ENCODE peak calls at places on chromosome 18, in ten cellular contexts. H, C, V, P, Y, Z, K, J, R and S are unnamed samples.

GRCh38 chr18:23982154-23983071 is 32.1 kb upstream of the TTC39C start:
- DNase-seq in H (peak; percentile 70), C (no peak), V (peak; percentile 60), P (peak; percentile 86), Y (peak; percentile 85), Z (peak; percentile 58), K (peak; percentile 32), J (no peak), R (peak; percentile 30), S (peak; percentile 41)

GRCh38 chr18:13120255-13120654 is 98.3 kb upstream of the LDLRAD4 start:
- DNase-seq in H (no peak), C (no peak), V (no peak), P (no peak), Y (no peak), Z (no peak), K (no peak), J (no peak), R (no peak), S (no peak)

GRCh38 chr18:63987743-63988142 is 17.9 kb downstream of the SERPINB8 start:
- DNase-seq in H (no peak), C (no peak), V (no peak), P (no peak), Y (no peak), Z (no peak), K (no peak), J (no peak), R (no peak), S (no peak)

GRCh38 chr18:52435301-52435700 is 95.3 kb downstream of the DCC start:
- DNase-seq in H (no peak), C (no peak), V (no peak), P (no peak), Y (no peak), Z (no peak), K (no peak), J (no peak), R (peak; percentile 70), S (no peak)

GRCh38 chr18:35511428-35511827 is 13.7 kb upstream of the INO80C start:
- DNase-seq in H (no peak), C (peak; percentile 37), V (no peak), P (no peak), Y (no peak), Z (no peak), K (no peak), J (no peak), R (no peak), S (no peak)

GRCh38 chr18:74139888-74140287 is 7.7 kb downstream of the FBXO15 start:
- DNase-seq in H (no peak), C (no peak), V (peak; percentile 63), P (no peak), Y (no peak), Z (no peak), K (no peak), J (no peak), R (no peak), S (peak; percentile 76)

GRCh38 chr18:45285251-45285650 is 330.0 kb upstream of the SLC14A2 start:
- DNase-seq in H (no peak), C (no peak), V (no peak), P (no peak), Y (no peak), Z (no peak), K (no peak), J (no peak), R (no peak), S (no peak)

GRCh38 chr18:3603460-3604259 is 153.7 kb downstream of the TGIF1 start:
- DNase-seq in H (no peak), C (peak; percentile 2), V (peak; percentile 96), P (no peak), Y (peak; percentile 71), Z (no peak), K (peak; percentile 96), J (no peak), R (peak; percentile 91), S (no peak)

GRCh38 chr18:47287911-47288635 is 36.6 kb upstream of the SKOR2 start:
- DNase-seq in H (no peak), C (no peak), V (no peak), P (no peak), Y (no peak), Z (no peak), K (no peak), J (no peak), R (no peak), S (no peak)

GRCh38 chr18:5582849-5583667 is 39.3 kb upstream of the EPB41L3 start:
- DNase-seq in H (no peak), C (no peak), V (no peak), P (no peak), Y (no peak), Z (no peak), K (peak; percentile 90), J (no peak), R (no peak), S (no peak)

GRCh38 chr18:34511435-34511834 is 198.7 kb upstream of the DTNA start:
- DNase-seq in H (no peak), C (no peak), V (no peak), P (no peak), Y (no peak), Z (no peak), K (no peak), J (no peak), R (no peak), S (no peak)

GRCh38 chr18:56825312-56825711 is 174.2 kb downstream of the WDR7 start:
- DNase-seq in H (no peak), C (no peak), V (no peak), P (no peak), Y (no peak), Z (no peak), K (no peak), J (no peak), R (no peak), S (no peak)

GRCh38 chr18:9787716-9788115 is 79.6 kb downstream of the RAB31 start:
- DNase-seq in H (no peak), C (no peak), V (no peak), P (no peak), Y (no peak), Z (no peak), K (no peak), J (no peak), R (no peak), S (no peak)

GRCh38 chr18:79483971-79484491 is 88.3 kb downstream of the NFATC1 start:
- DNase-seq in H (peak; percentile 34), C (peak; percentile 34), V (no peak), P (peak; percentile 24), Y (peak; percentile 56), Z (peak; percentile 12), K (no peak), J (no peak), R (no peak), S (no peak)

GRCh38 chr18:45505497-45506206 is 109.6 kb upstream of the SLC14A2 start:
- DNase-seq in H (no peak), C (no peak), V (no peak), P (no peak), Y (no peak), Z (peak; percentile 18), K (no peak), J (no peak), R (no peak), S (no peak)

GRCh38 chr18:75156139-75156750 is 52.7 kb downstream of the PTGR3 start:
- DNase-seq in H (no peak), C (no peak), V (no peak), P (no peak), Y (no peak), Z (no peak), K (no peak), J (no peak), R (no peak), S (no peak)

GRCh38 chr18:55302337-55302833 is 285.6 kb downstream of the TCF4 start:
- DNase-seq in H (no peak), C (no peak), V (no peak), P (no peak), Y (no peak), Z (no peak), K (no peak), J (no peak), R (peak; percentile 14), S (no peak)
- TF ChIP-seq CTCF in H (no peak), C (no peak), V (no peak), P (no peak), Y (no peak), Z (no peak), K (no peak), J (no peak), R (no peak), S (no peak)

GRCh38 chr18:11726556-11726955 is 37.5 kb downstream of the GNAL start:
- DNase-seq in H (no peak), C (no peak), V (no peak), P (no peak), Y (no peak), Z (no peak), K (no peak), J (no peak), R (no peak), S (no peak)

GRCh38 chr18:11729556-11729955 is 40.5 kb downstream of the GNAL start:
- DNase-seq in H (no peak), C (no peak), V (no peak), P (no peak), Y (no peak), Z (no peak), K (no peak), J (peak; percentile 33), R (no peak), S (no peak)

GRCh38 chr18:11733031-11733430 is 44.0 kb downstream of the GNAL start:
- DNase-seq in H (peak; percentile 80), C (peak; percentile 74), V (peak; percentile 25), P (peak; percentile 74), Y (peak; percentile 88), Z (peak; percentile 77), K (peak; percentile 60), J (peak; percentile 52), R (peak; percentile 88), S (peak; percentile 80)

GRCh38 chr18:11728247-11728646 is 39.2 kb downstream of the GNAL start:
- DNase-seq in H (no peak), C (no peak), V (no peak), P (no peak), Y (no peak), Z (no peak), K (no peak), J (no peak), R (peak; percentile 60), S (no peak)
- TF ChIP-seq CTCF in H (no peak), C (no peak), V (peak; percentile 44), P (no peak), Y (no peak), Z (peak; percentile 25), K (peak; percentile 14), J (no peak), R (peak; percentile 50), S (no peak)

DNA sequence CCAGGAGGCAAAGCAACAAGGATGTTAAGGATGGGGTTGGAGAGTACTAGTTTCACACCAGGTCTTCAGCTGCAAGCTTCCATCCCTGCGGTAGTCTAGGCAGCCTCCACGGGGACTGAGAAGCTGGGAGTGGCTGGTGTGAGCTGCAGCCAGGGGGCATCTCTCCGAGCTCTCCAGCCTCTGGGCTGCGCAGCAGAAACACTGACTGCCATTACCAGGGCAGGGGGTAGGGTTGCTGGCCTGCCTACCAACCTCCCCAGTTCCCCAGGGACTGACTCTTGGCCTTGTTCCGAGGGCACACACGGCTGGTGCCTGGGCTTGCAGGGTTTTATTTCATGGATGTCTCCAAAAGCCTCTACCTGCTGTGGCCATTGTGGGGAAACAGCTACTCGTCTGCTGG is 15.9 kb downstream of the GATA6 start:
- DNase-seq in H (no peak), C (no peak), V (no peak), P (no peak), Y (no peak), Z (peak; percentile 52), K (peak; percentile 21), J (no peak), R (peak; percentile 31), S (no peak)
- TF ChIP-seq CTCF in H (no peak), C (no peak), V (peak; percentile 14), P (peak; percentile 36), Y (no peak), Z (peak; percentile 59), K (peak; percentile 26), J (no peak), R (peak; percentile 31), S (no peak)

GRCh38 chr18:31506024-31506742 is 8.2 kb downstream of the DSG2 start:
- DNase-seq in H (no peak), C (no peak), V (no peak), P (no peak), Y (no peak), Z (no peak), K (peak; percentile 6), J (no peak), R (no peak), S (no peak)
- TF ChIP-seq CTCF in H (peak; percentile 58), C (no peak), V (no peak), P (no peak), Y (no peak), Z (peak; percentile 63), K (no peak), J (no peak), R (peak; percentile 35), S (no peak)